ENCODE peak calls at places on chromosomes 5 and 9, in six cellular contexts. One of them, this sample, is unnamed.

GRCh38 chr5:73939535-73939934 is 313.5 kb downstream of the ARHGEF28 start:
- DNase-seq in sigmoid colon: no peak
- DNase-seq in heart right ventricle: no peak
- DNase-seq in mesendoderm: no peak
- DNase-seq in right cardiac atrium: no peak
- DNase-seq in ovary: no peak
- DNase-seq in this sample: no peak

GRCh38 chr5:179421156-179421895 is 76.1 kb upstream of the ADAMTS2 start:
- DNase-seq in sigmoid colon: peak; percentile 35
- DNase-seq in heart right ventricle: no peak
- DNase-seq in mesendoderm: no peak
- DNase-seq in right cardiac atrium: no peak
- DNase-seq in ovary: no peak
- DNase-seq in this sample: no peak

GRCh38 chr5:110441035-110441434 is 285.4 kb downstream of the TMEM232 start:
- DNase-seq in sigmoid colon: no peak
- DNase-seq in heart right ventricle: no peak
- DNase-seq in mesendoderm: peak; percentile 81
- DNase-seq in right cardiac atrium: no peak
- DNase-seq in ovary: no peak
- DNase-seq in this sample: no peak

GRCh38 chr5:98827161-98827560 is 53.7 kb downstream of the RGMB start:
- DNase-seq in sigmoid colon: no peak
- DNase-seq in heart right ventricle: no peak
- DNase-seq in mesendoderm: peak; percentile 57
- DNase-seq in right cardiac atrium: no peak
- DNase-seq in ovary: no peak
- DNase-seq in this sample: no peak

GRCh38 chr5:147788023-147788422 is 5.5 kb upstream of the JAKMIP2 start:
- DNase-seq in sigmoid colon: no peak
- DNase-seq in heart right ventricle: no peak
- DNase-seq in mesendoderm: no peak
- DNase-seq in right cardiac atrium: no peak
- DNase-seq in ovary: no peak
- DNase-seq in this sample: no peak

GRCh38 chr9:92775466-92775865 is 10.8 kb upstream of the BICD2 start:
- DNase-seq in sigmoid colon: no peak
- DNase-seq in heart right ventricle: no peak
- DNase-seq in mesendoderm: no peak
- DNase-seq in right cardiac atrium: no peak
- DNase-seq in ovary: no peak
- DNase-seq in this sample: no peak

GRCh38 chr5:157598350-157598936 is 22.9 kb upstream of the ADAM19 start:
- DNase-seq in sigmoid colon: no peak
- DNase-seq in heart right ventricle: no peak
- DNase-seq in mesendoderm: no peak
- DNase-seq in right cardiac atrium: no peak
- DNase-seq in ovary: no peak
- DNase-seq in this sample: no peak

GRCh38 chr9:125558453-125559084 is 148.4 kb downstream of the MAPKAP1 start:
- DNase-seq in sigmoid colon: peak; percentile 83
- DNase-seq in heart right ventricle: peak; percentile 70
- DNase-seq in mesendoderm: peak; percentile 89
- DNase-seq in right cardiac atrium: no peak
- DNase-seq in ovary: peak; percentile 52
- DNase-seq in this sample: peak; percentile 45

GRCh38 chr9:14031015-14031414 is 282.9 kb downstream of the NFIB start:
- DNase-seq in sigmoid colon: peak; percentile 68
- DNase-seq in heart right ventricle: peak; percentile 47
- DNase-seq in mesendoderm: peak; percentile 76
- DNase-seq in right cardiac atrium: peak; percentile 43
- DNase-seq in ovary: peak; percentile 77
- DNase-seq in this sample: no peak

GRCh38 chr9:77707696-77708095 is 59.6 kb upstream of the GNA14 start:
- DNase-seq in sigmoid colon: peak; percentile 95
- DNase-seq in heart right ventricle: peak; percentile 46
- DNase-seq in mesendoderm: peak; percentile 40
- DNase-seq in right cardiac atrium: peak; percentile 76
- DNase-seq in ovary: peak; percentile 80
- DNase-seq in this sample: no peak

GRCh38 chr9:27157086-27157485 is 48.1 kb downstream of the TEK start:
- DNase-seq in sigmoid colon: no peak
- DNase-seq in heart right ventricle: no peak
- DNase-seq in mesendoderm: no peak
- DNase-seq in right cardiac atrium: no peak
- DNase-seq in ovary: no peak
- DNase-seq in this sample: no peak

GRCh38 chr9:91500509-91501011 is 76.9 kb upstream of the NFIL3 start:
- DNase-seq in sigmoid colon: no peak
- DNase-seq in heart right ventricle: no peak
- DNase-seq in mesendoderm: no peak
- DNase-seq in right cardiac atrium: no peak
- DNase-seq in ovary: peak; percentile 33
- DNase-seq in this sample: no peak

GRCh38 chr5:76547242-76547890 is 75.8 kb downstream of the F2RL2 start:
- DNase-seq in sigmoid colon: no peak
- DNase-seq in heart right ventricle: no peak
- DNase-seq in mesendoderm: no peak
- DNase-seq in right cardiac atrium: no peak
- DNase-seq in ovary: no peak
- DNase-seq in this sample: no peak

GRCh38 chr5:172765766-172766286 is 5.2 kb downstream of the DUSP1 start:
- DNase-seq in sigmoid colon: peak; percentile 87
- DNase-seq in heart right ventricle: no peak
- DNase-seq in mesendoderm: no peak
- DNase-seq in right cardiac atrium: no peak
- DNase-seq in ovary: peak; percentile 36
- DNase-seq in this sample: no peak

DNA sequence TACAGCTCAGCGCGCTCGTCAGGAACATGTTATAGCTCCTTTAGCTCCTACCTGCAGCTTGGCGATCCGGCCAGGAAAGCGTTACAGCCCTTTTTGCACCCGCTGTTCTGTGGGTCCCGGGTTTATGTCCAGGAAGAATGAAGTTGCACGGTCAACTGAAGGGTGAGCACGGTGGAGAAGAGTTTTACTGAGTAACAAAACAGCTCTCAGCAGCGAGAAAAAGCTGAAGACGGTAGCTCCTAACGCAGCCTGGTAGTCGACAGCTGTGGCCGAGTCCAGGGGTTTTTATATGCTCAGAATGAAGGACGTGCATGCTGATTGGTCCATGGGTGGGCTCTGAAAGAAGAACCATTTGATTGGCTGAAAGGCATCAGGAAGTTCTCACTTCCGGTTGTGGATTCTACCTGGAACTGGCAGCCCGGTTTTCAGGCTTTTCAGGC is 1830.1 kb upstream of the NUDT12 start:
- DNase-seq in sigmoid colon: no peak
- DNase-seq in heart right ventricle: no peak
- DNase-seq in mesendoderm: no peak
- DNase-seq in right cardiac atrium: no peak
- DNase-seq in ovary: no peak
- DNase-seq in this sample: no peak
- H3K27ac ChIP-seq in sigmoid colon: no peak overlapping the region
- H3K27ac ChIP-seq in heart right ventricle: no peak overlapping the region
- H3K27ac ChIP-seq in mesendoderm: no peak overlapping the region
- H3K27ac ChIP-seq in right cardiac atrium: no peak overlapping the region
- H3K27ac ChIP-seq in ovary: no peak overlapping the region
- H3K27ac ChIP-seq in this sample: no peak overlapping the region

DNA sequence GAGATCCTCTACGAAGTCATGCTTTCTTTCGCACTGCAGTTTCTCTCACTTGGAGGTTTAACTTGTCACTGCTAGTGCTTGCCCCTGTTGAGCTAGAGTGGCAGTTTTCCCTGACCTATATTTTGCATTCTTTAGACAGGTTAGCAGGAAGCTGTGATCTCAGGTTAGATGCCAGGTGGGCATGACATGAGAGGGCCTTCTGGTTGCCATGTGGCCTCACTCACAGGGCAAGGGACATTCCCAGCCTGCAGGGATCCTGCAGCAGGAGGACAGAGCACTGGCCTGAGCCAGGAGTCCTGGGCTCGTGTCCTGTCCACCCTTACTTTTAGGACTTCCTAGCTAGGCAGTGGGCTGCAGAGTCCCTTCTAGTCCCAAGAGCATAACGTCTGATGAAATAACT is 28.7 kb downstream of the SLC36A1 start:
- DNase-seq in sigmoid colon: no peak
- DNase-seq in heart right ventricle: no peak
- DNase-seq in mesendoderm: no peak
- DNase-seq in right cardiac atrium: no peak
- DNase-seq in ovary: no peak
- DNase-seq in this sample: no peak
- H3K27ac ChIP-seq in sigmoid colon: no peak overlapping the region
- H3K27ac ChIP-seq in heart right ventricle: no peak overlapping the region
- H3K27ac ChIP-seq in mesendoderm: no peak overlapping the region
- H3K27ac ChIP-seq in right cardiac atrium: no peak overlapping the region
- H3K27ac ChIP-seq in ovary: no peak overlapping the region
- H3K27ac ChIP-seq in this sample: no peak overlapping the region

GRCh38 chr5:150509992-150510391 is 2.1 kb downstream of the NDST1 start:
- DNase-seq in sigmoid colon: no peak
- DNase-seq in heart right ventricle: no peak
- DNase-seq in mesendoderm: no peak
- DNase-seq in right cardiac atrium: no peak
- DNase-seq in ovary: no peak
- DNase-seq in this sample: no peak

GRCh38 chr5:150508021-150508640 is at the start of gene NDST1:
- DNase-seq in sigmoid colon: no peak
- DNase-seq in heart right ventricle: no peak
- DNase-seq in mesendoderm: no peak
- DNase-seq in right cardiac atrium: peak; percentile 11
- DNase-seq in ovary: no peak
- DNase-seq in this sample: no peak

GRCh38 chr5:150510460-150511263 is 2.7 kb downstream of the NDST1 start:
- DNase-seq in sigmoid colon: no peak
- DNase-seq in heart right ventricle: no peak
- DNase-seq in mesendoderm: no peak
- DNase-seq in right cardiac atrium: no peak
- DNase-seq in ovary: no peak
- DNase-seq in this sample: no peak

GRCh38 chr5:150507283-150508020 is 479 bp upstream of the NDST1 start:
- DNase-seq in sigmoid colon: no peak
- DNase-seq in heart right ventricle: no peak
- DNase-seq in mesendoderm: no peak
- DNase-seq in right cardiac atrium: peak; percentile 10
- DNase-seq in ovary: no peak
- DNase-seq in this sample: no peak

DNA sequence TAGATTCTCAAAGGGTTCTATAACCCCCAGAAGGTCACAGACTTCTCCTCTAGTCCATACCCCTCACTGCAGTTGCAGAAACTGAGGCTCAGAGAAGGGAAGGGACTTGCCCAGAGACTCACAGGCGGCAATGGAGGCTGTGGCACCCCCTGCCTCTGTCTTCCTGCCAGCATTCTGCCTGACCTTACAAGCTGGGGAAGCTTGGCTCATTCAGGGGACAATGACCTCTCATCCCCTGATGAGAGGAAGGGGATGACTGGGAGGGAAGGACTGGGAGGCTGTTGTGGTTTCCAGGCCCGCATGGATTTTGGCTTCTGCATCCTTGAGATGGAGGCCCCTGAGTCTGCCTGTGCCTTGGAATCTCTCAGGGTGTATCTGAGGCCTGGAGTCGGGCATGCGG is 897 bp downstream of the NDST1 start:
- DNase-seq in sigmoid colon: no peak
- DNase-seq in heart right ventricle: no peak
- DNase-seq in mesendoderm: no peak
- DNase-seq in right cardiac atrium: peak; percentile 2
- DNase-seq in ovary: no peak
- DNase-seq in this sample: no peak
- H3K27ac ChIP-seq in sigmoid colon: peak overlapping the region; percentile 23
- H3K27ac ChIP-seq in heart right ventricle: peak overlapping the region; percentile 85
- H3K27ac ChIP-seq in mesendoderm: no peak overlapping the region
- H3K27ac ChIP-seq in right cardiac atrium: peak overlapping the region; percentile 14
- H3K27ac ChIP-seq in ovary: peak overlapping the region; percentile 31
- H3K27ac ChIP-seq in this sample: peak overlapping the region; percentile 97

DNA sequence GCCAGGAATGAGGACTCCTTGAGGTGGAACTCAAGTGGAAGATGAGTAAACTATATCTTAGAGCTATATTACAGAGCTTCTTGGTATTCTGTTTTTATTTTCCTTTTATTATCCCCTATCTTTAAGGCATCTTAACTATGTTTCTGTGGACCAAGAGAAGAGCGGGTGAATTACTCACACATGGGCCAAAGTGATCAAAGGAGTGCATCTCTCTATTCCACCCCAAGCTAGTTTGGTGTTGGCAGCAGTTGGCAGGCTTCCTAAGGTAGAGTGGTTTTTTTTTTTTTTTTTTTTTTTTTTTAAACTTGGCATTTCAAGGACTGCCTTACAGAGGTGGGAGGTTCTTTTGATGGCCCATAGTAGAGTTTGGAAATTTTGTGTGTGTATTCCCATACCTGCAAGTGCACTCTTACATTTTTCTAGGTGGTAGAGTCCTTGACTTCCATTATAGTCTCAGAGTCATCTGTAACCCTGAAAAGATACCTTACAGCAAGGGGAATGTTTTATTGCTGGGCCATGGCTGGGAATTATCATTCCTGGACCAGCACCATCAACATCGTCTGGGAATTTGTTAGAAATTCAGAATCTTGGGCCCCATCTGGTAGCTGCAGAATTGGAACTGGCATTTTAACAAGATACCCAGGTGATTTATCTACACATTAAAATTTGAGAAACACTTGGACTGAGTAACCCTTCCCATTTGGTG is 51.0 kb downstream of the ARHGAP26 start:
- DNase-seq in sigmoid colon: no peak
- DNase-seq in heart right ventricle: no peak
- DNase-seq in mesendoderm: no peak
- DNase-seq in right cardiac atrium: no peak
- DNase-seq in ovary: no peak
- DNase-seq in this sample: no peak
- H3K27ac ChIP-seq in sigmoid colon: no peak overlapping the region
- H3K27ac ChIP-seq in heart right ventricle: no peak overlapping the region
- H3K27ac ChIP-seq in mesendoderm: no peak overlapping the region
- H3K27ac ChIP-seq in right cardiac atrium: no peak overlapping the region
- H3K27ac ChIP-seq in ovary: no peak overlapping the region
- H3K27ac ChIP-seq in this sample: no peak overlapping the region

DNA sequence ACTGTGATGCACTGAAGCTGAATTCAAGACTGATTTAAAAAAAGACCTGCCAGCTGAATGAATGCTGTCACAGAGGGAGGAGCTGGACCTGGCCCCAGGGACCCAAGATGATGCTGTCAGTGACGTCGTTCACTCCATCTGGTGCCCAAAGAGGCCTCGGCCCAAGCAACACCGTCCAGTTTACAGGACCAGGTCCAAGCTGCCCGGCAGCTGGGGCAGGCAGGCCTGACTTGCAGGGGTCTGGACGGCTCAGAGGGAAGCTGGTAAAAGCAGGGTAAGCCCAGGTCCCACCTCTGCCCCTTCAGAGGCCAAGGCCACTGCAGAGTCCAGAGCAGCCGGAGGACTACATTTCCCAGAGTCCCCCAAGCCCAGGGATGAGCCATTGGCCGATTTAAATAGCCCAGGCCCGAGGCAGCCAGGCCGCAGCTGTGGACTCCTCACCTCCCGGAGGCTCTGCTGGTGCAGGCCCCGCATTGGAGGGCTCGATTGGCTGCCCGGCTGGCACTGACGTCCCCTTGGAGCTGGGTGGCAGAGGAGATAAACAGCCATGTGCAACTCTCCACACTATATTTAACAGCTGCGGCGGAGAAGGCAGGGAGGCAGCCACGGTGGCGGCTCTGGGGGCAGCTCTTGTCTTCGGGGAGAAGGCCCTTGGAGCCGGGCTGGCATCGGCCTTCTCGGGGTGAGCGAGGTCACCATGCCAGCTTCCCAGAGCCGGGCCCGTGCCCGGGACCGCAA is at the start of gene PLPP7:
- DNase-seq in sigmoid colon: peak; percentile 89
- DNase-seq in heart right ventricle: peak; percentile 90
- DNase-seq in mesendoderm: peak; percentile 74
- DNase-seq in right cardiac atrium: peak; percentile 86
- DNase-seq in ovary: peak; percentile 69
- DNase-seq in this sample: peak; percentile 89
- H3K27ac ChIP-seq in sigmoid colon: peak within 1 kb of the TSS; percentile 77
- H3K27ac ChIP-seq in heart right ventricle: peak within 1 kb of the TSS; percentile 92
- H3K27ac ChIP-seq in mesendoderm: no peak within 1 kb of the TSS
- H3K27ac ChIP-seq in right cardiac atrium: peak within 1 kb of the TSS; percentile 80
- H3K27ac ChIP-seq in ovary: peak within 1 kb of the TSS; percentile 60
- H3K27ac ChIP-seq in this sample: peak within 1 kb of the TSS; percentile 93

This sample was measured in dorsolateral prefrontal cortex.